ENCODE peak calls at places on chromosomes 5 and 9, in ten cellular contexts. T is COR-L47, A is T-helper 2 cell, Q is dermis microvascular lymphatic vessel endothelial cell, O is NCI-H460, W is GM13976, H is BJ, P is anterior cingulate cortex, M is HuH-7.5, B is HCEC 1CT. X is an unnamed sample.

GRCh38 chr5:163385824-163386223 is 51.6 kb upstream of the CCNG1 start:
- DNase-seq in T (no peak), A (no peak), Q (no peak), O (no peak), W (no peak), H (no peak), P (no peak), M (no peak), B (no peak), X (no peak)

GRCh38 chr5:98041661-98042060 is 731.8 kb upstream of the RGMB start:
- DNase-seq in T (peak), A (no peak), Q (peak), O (no peak), W (no peak), H (no peak), P (no peak), M (no peak), B (no peak), X (no peak)

GRCh38 chr5:59571077-59571476 is 322.4 kb downstream of the PDE4D start:
- DNase-seq in T (no peak), A (no peak), Q (no peak), O (no peak), W (no peak), H (no peak), P (no peak), M (no peak), B (no peak), X (no peak)

GRCh38 chr9:78680196-78680595 is 383.3 kb downstream of the PSAT1 start:
- DNase-seq in T (no peak), A (no peak), Q (no peak), O (no peak), W (no peak), H (no peak), P (no peak), M (no peak), B (no peak), X (no peak)

GRCh38 chr5:36145311-36145710 is 6.4 kb downstream of the LMBRD2 start:
- DNase-seq in T (no peak), A (no peak), Q (no peak), O (no peak), W (no peak), H (no peak), P (no peak), M (no peak), B (no peak), X (no peak)

GRCh38 chr5:59596586-59597348 is 296.8 kb downstream of the PDE4D start:
- DNase-seq in T (no peak), A (no peak), Q (peak), O (peak), W (no peak), H (no peak), P (no peak), M (no peak), B (peak), X (no peak)

GRCh38 chr5:9712506-9713285 is 82.5 kb upstream of the TAS2R1 start:
- DNase-seq in T (no peak), A (no peak), Q (no peak), O (no peak), W (no peak), H (peak), P (no peak), M (no peak), B (peak), X (no peak)

GRCh38 chr5:34538026-34538672 is 118.0 kb upstream of the RAI14 start:
- DNase-seq in T (no peak), A (peak), Q (peak), O (no peak), W (no peak), H (no peak), P (no peak), M (no peak), B (peak), X (no peak)

GRCh38 chr5:78280261-78280660 is 14.2 kb downstream of the AP3B1 start:
- DNase-seq in T (no peak), A (no peak), Q (no peak), O (no peak), W (no peak), H (no peak), P (no peak), M (no peak), B (no peak), X (no peak)

GRCh38 chr5:100777680-100778281 is 125.3 kb downstream of the ST8SIA4 start:
- DNase-seq in T (no peak), A (peak), Q (peak), O (peak), W (peak), H (peak), P (no peak), M (no peak), B (peak), X (peak)

GRCh38 chr9:72633966-72634365 is 112.6 kb downstream of the TMC1 start:
- DNase-seq in T (no peak), A (peak), Q (no peak), O (no peak), W (no peak), H (peak), P (no peak), M (no peak), B (peak), X (no peak)

GRCh38 chr5:152305525-152305924 is 99.6 kb downstream of the NMUR2 start:
- DNase-seq in T (no peak), A (no peak), Q (no peak), O (no peak), W (no peak), H (no peak), P (no peak), M (no peak), B (no peak), X (no peak)

GRCh38 chr5:56757077-56757476 is 58.3 kb upstream of the MAP3K1 start:
- DNase-seq in T (no peak), A (no peak), Q (no peak), O (no peak), W (no peak), H (no peak), P (no peak), M (no peak), B (no peak), X (no peak)

GRCh38 chr9:87119328-87119881 is 172.1 kb upstream of the GAS1 start:
- DNase-seq in T (no peak), A (no peak), Q (peak), O (no peak), W (no peak), H (peak), P (no peak), M (no peak), B (peak), X (no peak)

GRCh38 chr9:108672475-108673065 is 183.2 kb downstream of the ACTL7B start:
- DNase-seq in T (no peak), A (no peak), Q (no peak), O (no peak), W (no peak), H (no peak), P (no peak), M (no peak), B (peak), X (no peak)

GRCh38 chr9:84781431-84781830 is 111.9 kb downstream of the NTRK2 start:
- DNase-seq in T (no peak), A (peak), Q (no peak), O (no peak), W (peak), H (no peak), P (no peak), M (no peak), B (no peak), X (no peak)

GRCh38 chr5:66164044-66164790 is 20.1 kb downstream of the SREK1 start:
- DNase-seq in T (no peak), A (no peak), Q (no peak), O (no peak), W (no peak), H (peak), P (no peak), M (no peak), B (peak), X (peak)

GRCh38 chr9:93303258-93303771 is 119.4 kb downstream of the WNK2 start:
- DNase-seq in T (no peak), A (no peak), Q (no peak), O (no peak), W (peak), H (no peak), P (no peak), M (no peak), B (no peak), X (no peak)

GRCh38 chr9:130050472-130050871 is 3.2 kb upstream of the GPR107 start:
- DNase-seq in T (no peak), A (no peak), Q (no peak), O (no peak), W (no peak), H (no peak), P (no peak), M (no peak), B (no peak), X (no peak)

GRCh38 chr5:139481580-139482049 is 943 bp downstream of the STING1 start:
- DNase-seq in T (no peak), A (peak), Q (peak), O (no peak), W (peak), H (no peak), P (no peak), M (no peak), B (peak), X (no peak)

GRCh38 chr5:139739612-139739974 is 56.0 kb upstream of the PSD2 start:
- DNase-seq in T (no peak), A (no peak), Q (no peak), O (no peak), W (no peak), H (no peak), P (no peak), M (no peak), B (no peak), X (no peak)

GRCh38 chr9:131394464-131395026 is 659 bp downstream of the PRRC2B start:
- DNase-seq in T (peak), A (peak), Q (peak), O (no peak), W (peak), H (no peak), P (no peak), M (no peak), B (peak), X (no peak)

GRCh38 chr9:113513541-113513940 is 50.0 kb downstream of the RGS3 start:
- DNase-seq in T (no peak), A (peak), Q (no peak), O (no peak), W (no peak), H (no peak), P (no peak), M (no peak), B (no peak), X (no peak)

GRCh38 chr9:124174385-124174784 is 83.4 kb upstream of the NEK6 start:
- DNase-seq in T (no peak), A (no peak), Q (no peak), O (no peak), W (no peak), H (no peak), P (no peak), M (no peak), B (no peak), X (no peak)

GRCh38 chr9:93463638-93464248 is 10.4 kb upstream of the FAM120AOS start:
- DNase-seq in T (no peak), A (peak), Q (no peak), O (no peak), W (no peak), H (no peak), P (no peak), M (no peak), B (no peak), X (no peak)

GRCh38 chr9:27861887-27862286 is 288.6 kb upstream of the C9orf72 start:
- DNase-seq in T (no peak), A (no peak), Q (no peak), O (no peak), W (no peak), H (no peak), P (no peak), M (no peak), B (no peak), X (no peak)

GRCh38 chr9:105063665-105064247 is 135.8 kb upstream of the ABCA1 start:
- DNase-seq in T (no peak), A (peak), Q (peak), O (no peak), W (no peak), H (peak), P (no peak), M (no peak), B (peak), X (no peak)

GRCh38 chr9:113482341-113482740 is 18.8 kb downstream of the RGS3 start:
- DNase-seq in T (no peak), A (no peak), Q (no peak), O (no peak), W (no peak), H (no peak), P (no peak), M (no peak), B (no peak), X (no peak)

GRCh38 chr9:136762915-136763648 is 1.2 kb downstream of the LCN15 start:
- DNase-seq in T (no peak), A (peak), Q (peak), O (peak), W (peak), H (no peak), P (no peak), M (peak), B (no peak), X (no peak)

GRCh38 chr5:169192572-169192971 is 108.4 kb downstream of the SLIT3 start:
- DNase-seq in T (no peak), A (no peak), Q (no peak), O (no peak), W (no peak), H (no peak), P (no peak), M (no peak), B (no peak), X (no peak)

GRCh38 chr5:120852222-120852860 is 388.2 kb downstream of the PRR16 start:
- DNase-seq in T (no peak), A (no peak), Q (no peak), O (no peak), W (no peak), H (no peak), P (no peak), M (no peak), B (no peak), X (no peak)

GRCh38 chr9:135023389-135023788 is 64.1 kb upstream of the OLFM1 start:
- DNase-seq in T (no peak), A (no peak), Q (peak), O (no peak), W (no peak), H (no peak), P (no peak), M (peak), B (no peak), X (no peak)

GRCh38 chr9:88942411-88942810 is 48.9 kb upstream of the S1PR3 start:
- DNase-seq in T (no peak), A (no peak), Q (no peak), O (no peak), W (no peak), H (no peak), P (no peak), M (no peak), B (no peak), X (no peak)

GRCh38 chr5:171272996-171273970 is 35.8 kb upstream of the TLX3 start:
- DNase-seq in T (peak), A (peak), Q (peak), O (no peak), W (peak), H (no peak), P (no peak), M (no peak), B (no peak), X (no peak)

GRCh38 chr5:173051746-173052145 is 4.4 kb upstream of the CREBRF start:
- DNase-seq in T (no peak), A (no peak), Q (no peak), O (no peak), W (no peak), H (peak), P (no peak), M (no peak), B (peak), X (no peak)

GRCh38 chr5:42995152-42995751 is 44.9 kb downstream of the ANXA2R start:
- DNase-seq in T (no peak), A (peak), Q (peak), O (no peak), W (no peak), H (no peak), P (no peak), M (no peak), B (peak), X (no peak)

GRCh38 chr5:56845904-56846479 is 30.6 kb downstream of the MAP3K1 start:
- DNase-seq in T (no peak), A (no peak), Q (no peak), O (no peak), W (no peak), H (no peak), P (no peak), M (no peak), B (no peak), X (no peak)

GRCh38 chr9:83599071-83599470 is 23.9 kb upstream of the IDNK start:
- DNase-seq in T (no peak), A (no peak), Q (no peak), O (no peak), W (no peak), H (no peak), P (no peak), M (no peak), B (no peak), X (peak)

GRCh38 chr9:113910036-113910639 is 34.0 kb downstream of the ZNF618 start:
- DNase-seq in T (peak), A (no peak), Q (no peak), O (no peak), W (no peak), H (no peak), P (no peak), M (no peak), B (no peak), X (no peak)